ENCODE peak calls at places on chromosomes 7 and 10, in six cellular contexts. One of them, this sample, is unnamed.

GRCh38 chr10:45000138-45000763 is 472 bp upstream of the ZNF22 start:
- DNase-seq in fibroblast of gingiva: peak
- DNase-seq in stimulated activated CD8-positive, alpha-beta memory T cell treated with anti-CD3 and anti-CD28 coated beads, Interleukin-2, amount 100 ng/mL, for 1 hour: no peak
- DNase-seq in astrocyte of the hippocampus: peak
- DNase-seq in NCI-H774: no peak
- DNase-seq in endothelial cell: no peak
- DNase-seq in this sample: no peak

GRCh38 chr7:27547401-27547800 is 115.3 kb downstream of the HIBADH start:
- DNase-seq in fibroblast of gingiva: peak
- DNase-seq in stimulated activated CD8-positive, alpha-beta memory T cell treated with anti-CD3 and anti-CD28 coated beads, Interleukin-2, amount 100 ng/mL, for 1 hour: no peak
- DNase-seq in astrocyte of the hippocampus: peak
- DNase-seq in NCI-H774: no peak
- DNase-seq in endothelial cell: no peak
- DNase-seq in this sample: no peak

GRCh38 chr7:39624202-39624807 is 933 bp downstream of the RALA start:
- DNase-seq in fibroblast of gingiva: peak
- DNase-seq in stimulated activated CD8-positive, alpha-beta memory T cell treated with anti-CD3 and anti-CD28 coated beads, Interleukin-2, amount 100 ng/mL, for 1 hour: no peak
- DNase-seq in astrocyte of the hippocampus: peak
- DNase-seq in NCI-H774: peak
- DNase-seq in endothelial cell: no peak
- DNase-seq in this sample: peak

GRCh38 chr10:62858364-62858763 is 42.2 kb upstream of the EGR2 start:
- DNase-seq in fibroblast of gingiva: peak
- DNase-seq in stimulated activated CD8-positive, alpha-beta memory T cell treated with anti-CD3 and anti-CD28 coated beads, Interleukin-2, amount 100 ng/mL, for 1 hour: no peak
- DNase-seq in astrocyte of the hippocampus: peak
- DNase-seq in NCI-H774: no peak
- DNase-seq in endothelial cell: no peak
- DNase-seq in this sample: no peak

GRCh38 chr10:52216852-52217251 is 97.2 kb upstream of the DKK1 start:
- DNase-seq in fibroblast of gingiva: peak
- DNase-seq in stimulated activated CD8-positive, alpha-beta memory T cell treated with anti-CD3 and anti-CD28 coated beads, Interleukin-2, amount 100 ng/mL, for 1 hour: no peak
- DNase-seq in astrocyte of the hippocampus: peak
- DNase-seq in NCI-H774: no peak
- DNase-seq in endothelial cell: peak
- DNase-seq in this sample: peak

GRCh38 chr10:112525215-112525614 is 78.2 kb downstream of the VTI1A start:
- DNase-seq in fibroblast of gingiva: no peak
- DNase-seq in stimulated activated CD8-positive, alpha-beta memory T cell treated with anti-CD3 and anti-CD28 coated beads, Interleukin-2, amount 100 ng/mL, for 1 hour: no peak
- DNase-seq in astrocyte of the hippocampus: peak
- DNase-seq in NCI-H774: no peak
- DNase-seq in endothelial cell: no peak
- DNase-seq in this sample: no peak

GRCh38 chr7:29236649-29237048 is 42.1 kb downstream of the CHN2 start:
- DNase-seq in fibroblast of gingiva: no peak
- DNase-seq in stimulated activated CD8-positive, alpha-beta memory T cell treated with anti-CD3 and anti-CD28 coated beads, Interleukin-2, amount 100 ng/mL, for 1 hour: no peak
- DNase-seq in astrocyte of the hippocampus: no peak
- DNase-seq in NCI-H774: no peak
- DNase-seq in endothelial cell: no peak
- DNase-seq in this sample: no peak

GRCh38 chr10:131159771-131160170 is 151.8 kb downstream of the TCERG1L start:
- DNase-seq in fibroblast of gingiva: no peak
- DNase-seq in stimulated activated CD8-positive, alpha-beta memory T cell treated with anti-CD3 and anti-CD28 coated beads, Interleukin-2, amount 100 ng/mL, for 1 hour: no peak
- DNase-seq in astrocyte of the hippocampus: no peak
- DNase-seq in NCI-H774: no peak
- DNase-seq in endothelial cell: no peak
- DNase-seq in this sample: no peak

GRCh38 chr10:100046088-100046487 is 35.6 kb downstream of the CPN1 start:
- DNase-seq in fibroblast of gingiva: peak
- DNase-seq in stimulated activated CD8-positive, alpha-beta memory T cell treated with anti-CD3 and anti-CD28 coated beads, Interleukin-2, amount 100 ng/mL, for 1 hour: peak
- DNase-seq in astrocyte of the hippocampus: peak
- DNase-seq in NCI-H774: peak
- DNase-seq in endothelial cell: peak
- DNase-seq in this sample: peak

GRCh38 chr7:66326501-66327180 is 121.5 kb downstream of the TPST1 start:
- DNase-seq in fibroblast of gingiva: peak
- DNase-seq in stimulated activated CD8-positive, alpha-beta memory T cell treated with anti-CD3 and anti-CD28 coated beads, Interleukin-2, amount 100 ng/mL, for 1 hour: no peak
- DNase-seq in astrocyte of the hippocampus: peak
- DNase-seq in NCI-H774: no peak
- DNase-seq in endothelial cell: no peak
- DNase-seq in this sample: peak

GRCh38 chr10:113480828-113481502 is 71.9 kb upstream of the HABP2 start:
- DNase-seq in fibroblast of gingiva: no peak
- DNase-seq in stimulated activated CD8-positive, alpha-beta memory T cell treated with anti-CD3 and anti-CD28 coated beads, Interleukin-2, amount 100 ng/mL, for 1 hour: no peak
- DNase-seq in astrocyte of the hippocampus: no peak
- DNase-seq in NCI-H774: peak
- DNase-seq in endothelial cell: no peak
- DNase-seq in this sample: no peak

GRCh38 chr10:48456361-48456804 is 148.5 kb downstream of the ARHGAP22 start:
- DNase-seq in fibroblast of gingiva: no peak
- DNase-seq in stimulated activated CD8-positive, alpha-beta memory T cell treated with anti-CD3 and anti-CD28 coated beads, Interleukin-2, amount 100 ng/mL, for 1 hour: no peak
- DNase-seq in astrocyte of the hippocampus: peak
- DNase-seq in NCI-H774: no peak
- DNase-seq in endothelial cell: no peak
- DNase-seq in this sample: no peak

GRCh38 chr10:131567279-131568162 is 256.0 kb upstream of the TCERG1L start:
- DNase-seq in fibroblast of gingiva: no peak
- DNase-seq in stimulated activated CD8-positive, alpha-beta memory T cell treated with anti-CD3 and anti-CD28 coated beads, Interleukin-2, amount 100 ng/mL, for 1 hour: no peak
- DNase-seq in astrocyte of the hippocampus: no peak
- DNase-seq in NCI-H774: no peak
- DNase-seq in endothelial cell: no peak
- DNase-seq in this sample: no peak

GRCh38 chr10:14658331-14659122 is 116.2 kb downstream of the FAM107B start:
- DNase-seq in fibroblast of gingiva: peak
- DNase-seq in stimulated activated CD8-positive, alpha-beta memory T cell treated with anti-CD3 and anti-CD28 coated beads, Interleukin-2, amount 100 ng/mL, for 1 hour: no peak
- DNase-seq in astrocyte of the hippocampus: peak
- DNase-seq in NCI-H774: no peak
- DNase-seq in endothelial cell: no peak
- DNase-seq in this sample: peak

GRCh38 chr10:115417585-115418265 is 324.6 kb downstream of the ATRNL1 start:
- DNase-seq in fibroblast of gingiva: peak
- DNase-seq in stimulated activated CD8-positive, alpha-beta memory T cell treated with anti-CD3 and anti-CD28 coated beads, Interleukin-2, amount 100 ng/mL, for 1 hour: no peak
- DNase-seq in astrocyte of the hippocampus: peak
- DNase-seq in NCI-H774: no peak
- DNase-seq in endothelial cell: peak
- DNase-seq in this sample: peak

GRCh38 chr10:97075961-97076525 is 109.7 kb downstream of the SLIT1 start:
- DNase-seq in fibroblast of gingiva: no peak
- DNase-seq in stimulated activated CD8-positive, alpha-beta memory T cell treated with anti-CD3 and anti-CD28 coated beads, Interleukin-2, amount 100 ng/mL, for 1 hour: no peak
- DNase-seq in astrocyte of the hippocampus: no peak
- DNase-seq in NCI-H774: no peak
- DNase-seq in endothelial cell: no peak
- DNase-seq in this sample: no peak

GRCh38 chr10:6404127-6405072 is 175.7 kb downstream of the PRKCQ start:
- DNase-seq in fibroblast of gingiva: no peak
- DNase-seq in stimulated activated CD8-positive, alpha-beta memory T cell treated with anti-CD3 and anti-CD28 coated beads, Interleukin-2, amount 100 ng/mL, for 1 hour: no peak
- DNase-seq in astrocyte of the hippocampus: no peak
- DNase-seq in NCI-H774: no peak
- DNase-seq in endothelial cell: no peak
- DNase-seq in this sample: no peak

GRCh38 chr10:75210193-75211006 is at the start of gene VDAC2:
- DNase-seq in fibroblast of gingiva: peak
- DNase-seq in stimulated activated CD8-positive, alpha-beta memory T cell treated with anti-CD3 and anti-CD28 coated beads, Interleukin-2, amount 100 ng/mL, for 1 hour: peak
- DNase-seq in astrocyte of the hippocampus: peak
- DNase-seq in NCI-H774: peak
- DNase-seq in endothelial cell: peak
- DNase-seq in this sample: peak

GRCh38 chr7:115868369-115868768 is 162.2 kb downstream of the TFEC start:
- DNase-seq in fibroblast of gingiva: no peak
- DNase-seq in stimulated activated CD8-positive, alpha-beta memory T cell treated with anti-CD3 and anti-CD28 coated beads, Interleukin-2, amount 100 ng/mL, for 1 hour: no peak
- DNase-seq in astrocyte of the hippocampus: no peak
- DNase-seq in NCI-H774: no peak
- DNase-seq in endothelial cell: no peak
- DNase-seq in this sample: no peak

GRCh38 chr10:12594448-12594944 is 245.1 kb downstream of the CAMK1D start:
- DNase-seq in fibroblast of gingiva: no peak
- DNase-seq in stimulated activated CD8-positive, alpha-beta memory T cell treated with anti-CD3 and anti-CD28 coated beads, Interleukin-2, amount 100 ng/mL, for 1 hour: no peak
- DNase-seq in astrocyte of the hippocampus: no peak
- DNase-seq in NCI-H774: no peak
- DNase-seq in endothelial cell: no peak
- DNase-seq in this sample: no peak

GRCh38 chr7:129222064-129222463 is 2.8 kb upstream of the AHCYL2 start:
- DNase-seq in fibroblast of gingiva: no peak
- DNase-seq in stimulated activated CD8-positive, alpha-beta memory T cell treated with anti-CD3 and anti-CD28 coated beads, Interleukin-2, amount 100 ng/mL, for 1 hour: no peak
- DNase-seq in astrocyte of the hippocampus: no peak
- DNase-seq in NCI-H774: no peak
- DNase-seq in endothelial cell: peak
- DNase-seq in this sample: no peak

GRCh38 chr7:73827568-73828106 is 3.2 kb upstream of the CLDN4 start:
- DNase-seq in fibroblast of gingiva: no peak
- DNase-seq in stimulated activated CD8-positive, alpha-beta memory T cell treated with anti-CD3 and anti-CD28 coated beads, Interleukin-2, amount 100 ng/mL, for 1 hour: no peak
- DNase-seq in astrocyte of the hippocampus: peak
- DNase-seq in NCI-H774: peak
- DNase-seq in endothelial cell: no peak
- DNase-seq in this sample: peak

GRCh38 chr7:29764227-29764626 is 42.1 kb upstream of the WIPF3 start:
- DNase-seq in fibroblast of gingiva: no peak
- DNase-seq in stimulated activated CD8-positive, alpha-beta memory T cell treated with anti-CD3 and anti-CD28 coated beads, Interleukin-2, amount 100 ng/mL, for 1 hour: no peak
- DNase-seq in astrocyte of the hippocampus: no peak
- DNase-seq in NCI-H774: no peak
- DNase-seq in endothelial cell: peak
- DNase-seq in this sample: no peak

GRCh38 chr10:49600781-49601400 is 9.2 kb upstream of the SLC18A3 start:
- DNase-seq in fibroblast of gingiva: no peak
- DNase-seq in stimulated activated CD8-positive, alpha-beta memory T cell treated with anti-CD3 and anti-CD28 coated beads, Interleukin-2, amount 100 ng/mL, for 1 hour: no peak
- DNase-seq in astrocyte of the hippocampus: no peak
- DNase-seq in NCI-H774: no peak
- DNase-seq in endothelial cell: no peak
- DNase-seq in this sample: no peak

GRCh38 chr10:24894728-24895127 is 57.7 kb downstream of the PRTFDC1 start:
- DNase-seq in fibroblast of gingiva: peak
- DNase-seq in stimulated activated CD8-positive, alpha-beta memory T cell treated with anti-CD3 and anti-CD28 coated beads, Interleukin-2, amount 100 ng/mL, for 1 hour: no peak
- DNase-seq in astrocyte of the hippocampus: no peak
- DNase-seq in NCI-H774: no peak
- DNase-seq in endothelial cell: no peak
- DNase-seq in this sample: peak

GRCh38 chr7:99224263-99224947 is 16.5 kb upstream of the KPNA7 start:
- DNase-seq in fibroblast of gingiva: no peak
- DNase-seq in stimulated activated CD8-positive, alpha-beta memory T cell treated with anti-CD3 and anti-CD28 coated beads, Interleukin-2, amount 100 ng/mL, for 1 hour: no peak
- DNase-seq in astrocyte of the hippocampus: peak
- DNase-seq in NCI-H774: peak
- DNase-seq in endothelial cell: no peak
- DNase-seq in this sample: peak

GRCh38 chr7:45593121-45593541 is 19.0 kb downstream of the ADCY1 start:
- DNase-seq in fibroblast of gingiva: no peak
- DNase-seq in stimulated activated CD8-positive, alpha-beta memory T cell treated with anti-CD3 and anti-CD28 coated beads, Interleukin-2, amount 100 ng/mL, for 1 hour: no peak
- DNase-seq in astrocyte of the hippocampus: no peak
- DNase-seq in NCI-H774: no peak
- DNase-seq in endothelial cell: no peak
- DNase-seq in this sample: no peak

GRCh38 chr7:31126976-31127375 is 74.9 kb downstream of the ADCYAP1R1 start:
- DNase-seq in fibroblast of gingiva: peak
- DNase-seq in stimulated activated CD8-positive, alpha-beta memory T cell treated with anti-CD3 and anti-CD28 coated beads, Interleukin-2, amount 100 ng/mL, for 1 hour: no peak
- DNase-seq in astrocyte of the hippocampus: peak
- DNase-seq in NCI-H774: no peak
- DNase-seq in endothelial cell: no peak
- DNase-seq in this sample: no peak

GRCh38 chr7:143504215-143504936 is 26.7 kb downstream of the TAS2R41 start:
- DNase-seq in fibroblast of gingiva: no peak
- DNase-seq in stimulated activated CD8-positive, alpha-beta memory T cell treated with anti-CD3 and anti-CD28 coated beads, Interleukin-2, amount 100 ng/mL, for 1 hour: no peak
- DNase-seq in astrocyte of the hippocampus: no peak
- DNase-seq in NCI-H774: no peak
- DNase-seq in endothelial cell: no peak
- DNase-seq in this sample: no peak

GRCh38 chr10:69807122-69807521 is 5.4 kb downstream of the COL13A1 start:
- DNase-seq in fibroblast of gingiva: peak
- DNase-seq in stimulated activated CD8-positive, alpha-beta memory T cell treated with anti-CD3 and anti-CD28 coated beads, Interleukin-2, amount 100 ng/mL, for 1 hour: no peak
- DNase-seq in astrocyte of the hippocampus: peak
- DNase-seq in NCI-H774: no peak
- DNase-seq in endothelial cell: no peak
- DNase-seq in this sample: peak

GRCh38 chr10:88080213-88080612 is 216.8 kb downstream of the PTEN start:
- DNase-seq in fibroblast of gingiva: peak
- DNase-seq in stimulated activated CD8-positive, alpha-beta memory T cell treated with anti-CD3 and anti-CD28 coated beads, Interleukin-2, amount 100 ng/mL, for 1 hour: no peak
- DNase-seq in astrocyte of the hippocampus: peak
- DNase-seq in NCI-H774: no peak
- DNase-seq in endothelial cell: no peak
- DNase-seq in this sample: no peak

GRCh38 chr7:116779921-116780320 is 82.5 kb upstream of the CAPZA2 start:
- DNase-seq in fibroblast of gingiva: no peak
- DNase-seq in stimulated activated CD8-positive, alpha-beta memory T cell treated with anti-CD3 and anti-CD28 coated beads, Interleukin-2, amount 100 ng/mL, for 1 hour: no peak
- DNase-seq in astrocyte of the hippocampus: peak
- DNase-seq in NCI-H774: no peak
- DNase-seq in endothelial cell: no peak
- DNase-seq in this sample: no peak

GRCh38 chr7:35508623-35509400 is 186.1 kb downstream of the HERPUD2 start:
- DNase-seq in fibroblast of gingiva: no peak
- DNase-seq in stimulated activated CD8-positive, alpha-beta memory T cell treated with anti-CD3 and anti-CD28 coated beads, Interleukin-2, amount 100 ng/mL, for 1 hour: no peak
- DNase-seq in astrocyte of the hippocampus: no peak
- DNase-seq in NCI-H774: no peak
- DNase-seq in endothelial cell: no peak
- DNase-seq in this sample: no peak

GRCh38 chr10:101778781-101779543 is 3.0 kb upstream of the FGF8 start:
- DNase-seq in fibroblast of gingiva: no peak
- DNase-seq in stimulated activated CD8-positive, alpha-beta memory T cell treated with anti-CD3 and anti-CD28 coated beads, Interleukin-2, amount 100 ng/mL, for 1 hour: no peak
- DNase-seq in astrocyte of the hippocampus: peak
- DNase-seq in NCI-H774: no peak
- DNase-seq in endothelial cell: peak
- DNase-seq in this sample: no peak

GRCh38 chr7:122123746-122124145 is 20.3 kb downstream of the AASS start:
- DNase-seq in fibroblast of gingiva: no peak
- DNase-seq in stimulated activated CD8-positive, alpha-beta memory T cell treated with anti-CD3 and anti-CD28 coated beads, Interleukin-2, amount 100 ng/mL, for 1 hour: no peak
- DNase-seq in astrocyte of the hippocampus: no peak
- DNase-seq in NCI-H774: no peak
- DNase-seq in endothelial cell: no peak
- DNase-seq in this sample: no peak

GRCh38 chr10:117218654-117219053 is 21.4 kb downstream of the KCNK18 start:
- DNase-seq in fibroblast of gingiva: no peak
- DNase-seq in stimulated activated CD8-positive, alpha-beta memory T cell treated with anti-CD3 and anti-CD28 coated beads, Interleukin-2, amount 100 ng/mL, for 1 hour: no peak
- DNase-seq in astrocyte of the hippocampus: no peak
- DNase-seq in NCI-H774: no peak
- DNase-seq in endothelial cell: no peak
- DNase-seq in this sample: no peak

GRCh38 chr10:19111501-19112267 is 63.1 kb downstream of the MALRD1 start:
- DNase-seq in fibroblast of gingiva: no peak
- DNase-seq in stimulated activated CD8-positive, alpha-beta memory T cell treated with anti-CD3 and anti-CD28 coated beads, Interleukin-2, amount 100 ng/mL, for 1 hour: no peak
- DNase-seq in astrocyte of the hippocampus: peak
- DNase-seq in NCI-H774: no peak
- DNase-seq in endothelial cell: no peak
- DNase-seq in this sample: no peak

This sample was measured in Daoy.